ENCODE peak calls at places on chromosomes 7 and 10, in six cellular contexts. One of them, this sample, is unnamed.

GRCh38 chr10:92848037-92848440 is 281 bp upstream of the EXOC6 start:
- DNase-seq in OCI-LY7: no peak
- DNase-seq in HFF-Myc: no peak
- DNase-seq in prostate gland: no peak
- DNase-seq in glutamatergic neuron: no peak
- DNase-seq in HFFc6: no peak
- DNase-seq in this sample: no peak

GRCh38 chr7:122520961-122521555 is 177.9 kb downstream of the RNF133 start:
- DNase-seq in HFF-Myc: no peak
- DNase-seq in OCI-LY7: no peak
- DNase-seq in prostate gland: no peak
- DNase-seq in glutamatergic neuron: no peak
- DNase-seq in HFFc6: no peak
- DNase-seq in this sample: no peak

GRCh38 chr7:25857376-25858067 is 294.5 kb upstream of the NFE2L3 start:
- DNase-seq in HFFc6: no peak
- DNase-seq in HFF-Myc: no peak
- DNase-seq in OCI-LY7: no peak
- DNase-seq in glutamatergic neuron: peak; percentile 24
- DNase-seq in prostate gland: no peak
- DNase-seq in this sample: no peak

GRCh38 chr10:6208781-6209235 is 6.1 kb downstream of the PFKFB3 start:
- DNase-seq in OCI-LY7: peak; percentile 40
- DNase-seq in HFF-Myc: no peak
- DNase-seq in prostate gland: no peak
- DNase-seq in HFFc6: no peak
- DNase-seq in glutamatergic neuron: peak; percentile 32
- DNase-seq in this sample: no peak

GRCh38 chr7:124919841-124920240 is 9.8 kb downstream of the POT1 start:
- DNase-seq in OCI-LY7: no peak
- DNase-seq in HFF-Myc: no peak
- DNase-seq in HFFc6: no peak
- DNase-seq in prostate gland: no peak
- DNase-seq in glutamatergic neuron: no peak
- DNase-seq in this sample: no peak

GRCh38 chr10:31359979-31360378 is 41.0 kb downstream of the ZEB1 start:
- DNase-seq in prostate gland: no peak
- DNase-seq in glutamatergic neuron: no peak
- DNase-seq in HFF-Myc: no peak
- DNase-seq in HFFc6: no peak
- DNase-seq in OCI-LY7: no peak
- DNase-seq in this sample: no peak

GRCh38 chr10:116278832-116279231 is 5.8 kb upstream of the GFRA1 start:
- DNase-seq in OCI-LY7: no peak
- DNase-seq in HFFc6: peak; percentile 55
- DNase-seq in HFF-Myc: no peak
- DNase-seq in glutamatergic neuron: no peak
- DNase-seq in prostate gland: no peak
- DNase-seq in this sample: no peak

GRCh38 chr10:21315321-21316220 is 209.9 kb downstream of the SKIDA1 start:
- DNase-seq in prostate gland: peak; percentile 57
- DNase-seq in HFFc6: peak; percentile 92
- DNase-seq in glutamatergic neuron: peak; percentile 45
- DNase-seq in HFF-Myc: peak; percentile 84
- DNase-seq in OCI-LY7: no peak
- DNase-seq in this sample: no peak

GRCh38 chr7:28091190-28091589 is 89.4 kb downstream of the JAZF1 start:
- DNase-seq in HFFc6: peak; percentile 23
- DNase-seq in HFF-Myc: no peak
- DNase-seq in glutamatergic neuron: no peak
- DNase-seq in prostate gland: no peak
- DNase-seq in OCI-LY7: no peak
- DNase-seq in this sample: no peak

GRCh38 chr10:43888551-43888950 is 239.9 kb upstream of the ZNF32 start:
- DNase-seq in HFF-Myc: no peak
- DNase-seq in glutamatergic neuron: no peak
- DNase-seq in OCI-LY7: no peak
- DNase-seq in HFFc6: peak; percentile 80
- DNase-seq in prostate gland: no peak
- DNase-seq in this sample: no peak

GRCh38 chr7:157688439-157689268 is 351.9 kb downstream of the DNAJB6 start:
- DNase-seq in prostate gland: no peak
- DNase-seq in OCI-LY7: no peak
- DNase-seq in HFF-Myc: no peak
- DNase-seq in HFFc6: no peak
- DNase-seq in glutamatergic neuron: no peak
- DNase-seq in this sample: peak; percentile 63

GRCh38 chr7:150649084-150649385 is 16.9 kb upstream of the GIMAP6 start:
- DNase-seq in HFF-Myc: no peak
- DNase-seq in glutamatergic neuron: no peak
- DNase-seq in HFFc6: no peak
- DNase-seq in prostate gland: no peak
- DNase-seq in OCI-LY7: no peak
- DNase-seq in this sample: no peak

GRCh38 chr10:65570143-65571010 is 1355.5 kb upstream of the LRRTM3 start:
- DNase-seq in HFF-Myc: peak; percentile 44
- DNase-seq in OCI-LY7: no peak
- DNase-seq in glutamatergic neuron: peak; percentile 52
- DNase-seq in HFFc6: peak; percentile 1
- DNase-seq in prostate gland: peak; percentile 7
- DNase-seq in this sample: peak; percentile 71

GRCh38 chr7:131219277-131220041 is 108.2 kb upstream of the MKLN1 start:
- DNase-seq in glutamatergic neuron: no peak
- DNase-seq in OCI-LY7: peak; percentile 61
- DNase-seq in HFFc6: no peak
- DNase-seq in HFF-Myc: no peak
- DNase-seq in prostate gland: no peak
- DNase-seq in this sample: no peak

GRCh38 chr10:28774051-28774995 is 97.0 kb downstream of the BAMBI start:
- DNase-seq in prostate gland: no peak
- DNase-seq in glutamatergic neuron: no peak
- DNase-seq in HFF-Myc: no peak
- DNase-seq in HFFc6: no peak
- DNase-seq in OCI-LY7: no peak
- DNase-seq in this sample: no peak

GRCh38 chr7:8068892-8069686 is 100.5 kb downstream of the GLCCI1 start:
- DNase-seq in HFFc6: no peak
- DNase-seq in HFF-Myc: no peak
- DNase-seq in OCI-LY7: no peak
- DNase-seq in glutamatergic neuron: peak; percentile 17
- DNase-seq in prostate gland: no peak
- DNase-seq in this sample: no peak

GRCh38 chr7:41028591-41028990 is 674.3 kb downstream of the INHBA start:
- DNase-seq in HFF-Myc: no peak
- DNase-seq in prostate gland: no peak
- DNase-seq in HFFc6: peak; percentile 27
- DNase-seq in glutamatergic neuron: no peak
- DNase-seq in OCI-LY7: no peak
- DNase-seq in this sample: no peak

GRCh38 chr7:17142831-17143541 is 155.5 kb upstream of the AHR start:
- DNase-seq in prostate gland: no peak
- DNase-seq in HFF-Myc: no peak
- DNase-seq in HFFc6: peak; percentile 16
- DNase-seq in glutamatergic neuron: no peak
- DNase-seq in OCI-LY7: no peak
- DNase-seq in this sample: no peak

GRCh38 chr7:95454438-95454837 is 19.6 kb upstream of the PON2 start:
- DNase-seq in HFF-Myc: no peak
- DNase-seq in prostate gland: no peak
- DNase-seq in glutamatergic neuron: no peak
- DNase-seq in HFFc6: no peak
- DNase-seq in OCI-LY7: no peak
- DNase-seq in this sample: no peak

GRCh38 chr10:30865141-30865926 is 166.3 kb downstream of the ZNF438 start:
- DNase-seq in HFF-Myc: no peak
- DNase-seq in prostate gland: no peak
- DNase-seq in glutamatergic neuron: no peak
- DNase-seq in HFFc6: no peak
- DNase-seq in OCI-LY7: no peak
- DNase-seq in this sample: no peak

GRCh38 chr10:70053896-70054641 is 1.4 kb downstream of the MACROH2A2 start:
- DNase-seq in glutamatergic neuron: peak; percentile 64
- DNase-seq in prostate gland: no peak
- DNase-seq in HFF-Myc: no peak
- DNase-seq in OCI-LY7: no peak
- DNase-seq in HFFc6: no peak
- DNase-seq in this sample: peak; percentile 79

GRCh38 chr10:83522881-83523386 is 616.4 kb upstream of the GHITM start:
- DNase-seq in prostate gland: no peak
- DNase-seq in glutamatergic neuron: no peak
- DNase-seq in OCI-LY7: no peak
- DNase-seq in HFF-Myc: no peak
- DNase-seq in HFFc6: no peak
- DNase-seq in this sample: no peak

GRCh38 chr7:80134536-80135305 is at the start of gene GNAI1:
- DNase-seq in HFFc6: peak; percentile 80
- DNase-seq in prostate gland: peak; percentile 44
- DNase-seq in OCI-LY7: no peak
- DNase-seq in HFF-Myc: no peak
- DNase-seq in glutamatergic neuron: peak; percentile 88
- DNase-seq in this sample: peak; percentile 88

GRCh38 chr7:71752171-71752935 is 620.4 kb downstream of the GALNT17 start:
- DNase-seq in prostate gland: no peak
- DNase-seq in HFF-Myc: no peak
- DNase-seq in HFFc6: no peak
- DNase-seq in OCI-LY7: no peak
- DNase-seq in glutamatergic neuron: peak; percentile 91
- DNase-seq in this sample: peak; percentile 85

GRCh38 chr10:13971586-13972475 is 358.9 kb downstream of the FRMD4A start:
- DNase-seq in OCI-LY7: no peak
- DNase-seq in glutamatergic neuron: no peak
- DNase-seq in prostate gland: no peak
- DNase-seq in HFFc6: peak; percentile 72
- DNase-seq in HFF-Myc: no peak
- DNase-seq in this sample: no peak

GRCh38 chr10:100347568-100348195 is 649 bp downstream of the SCD start:
- DNase-seq in HFF-Myc: no peak
- DNase-seq in HFFc6: no peak
- DNase-seq in prostate gland: no peak
- DNase-seq in OCI-LY7: peak; percentile 25
- DNase-seq in glutamatergic neuron: peak; percentile 48
- DNase-seq in this sample: no peak

DNA sequence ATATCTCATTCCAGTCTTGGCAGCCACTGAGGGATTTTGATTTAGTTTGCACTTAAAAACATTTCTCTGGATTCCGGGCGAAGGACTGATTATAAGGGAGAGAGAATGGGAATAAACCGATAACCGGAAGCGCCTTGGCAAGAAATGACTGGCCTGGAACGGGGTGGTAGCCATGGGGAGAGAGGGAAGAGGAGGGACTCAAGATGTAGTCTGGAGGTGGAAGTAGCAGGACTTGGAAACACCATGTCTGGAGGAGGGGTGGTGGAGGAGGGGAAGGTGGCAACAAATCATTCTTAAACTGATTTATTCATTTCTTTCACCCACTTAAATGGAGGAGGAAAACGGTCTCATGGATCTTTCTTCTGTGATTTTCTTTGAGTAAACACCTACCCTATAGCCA is 238.1 kb downstream of the REEP3 start:
- DNase-seq in glutamatergic neuron: no peak
- DNase-seq in HFFc6: no peak
- DNase-seq in HFF-Myc: no peak
- DNase-seq in OCI-LY7: no peak
- DNase-seq in prostate gland: no peak
- DNase-seq in this sample: no peak
- TF ChIP-seq CTCF in glutamatergic neuron: no peak
- TF ChIP-seq CTCF in HFFc6: no peak
- TF ChIP-seq CTCF in HFF-Myc: no peak
- TF ChIP-seq CTCF in OCI-LY7: no peak
- TF ChIP-seq CTCF in prostate gland: no peak
- TF ChIP-seq CTCF in this sample: no peak

DNA sequence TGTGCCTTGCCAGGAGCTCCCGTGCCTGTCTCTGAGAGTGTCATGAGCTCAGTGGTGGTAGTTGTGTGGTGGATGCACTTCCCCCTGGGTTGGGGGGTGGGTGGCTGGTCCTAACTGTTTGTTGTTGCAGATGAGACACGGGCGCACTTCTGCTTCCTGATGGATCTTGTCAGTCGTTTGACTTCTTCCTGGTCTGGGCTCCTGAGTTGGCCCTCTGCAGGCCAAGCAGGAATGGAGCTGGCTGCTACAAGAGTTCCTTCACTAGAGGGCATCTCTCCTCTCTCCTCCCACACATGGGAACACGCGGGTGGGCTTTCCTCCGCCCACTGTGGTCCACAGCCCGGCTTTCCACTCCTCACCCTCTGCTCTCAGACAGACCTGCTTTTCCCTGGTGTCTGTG is 82.0 kb downstream of the BMS1 start:
- DNase-seq in prostate gland: no peak
- DNase-seq in HFFc6: peak; percentile 28
- DNase-seq in OCI-LY7: peak; percentile 41
- DNase-seq in HFF-Myc: no peak
- DNase-seq in glutamatergic neuron: no peak
- DNase-seq in this sample: no peak
- TF ChIP-seq CTCF in prostate gland: no peak
- TF ChIP-seq CTCF in HFFc6: peak; percentile 70
- TF ChIP-seq CTCF in OCI-LY7: peak; percentile 60
- TF ChIP-seq CTCF in HFF-Myc: no peak
- TF ChIP-seq CTCF in glutamatergic neuron: peak; percentile 11
- TF ChIP-seq CTCF in this sample: peak; percentile 53

GRCh38 chr7:92949748-92950147 is 113.4 kb upstream of the CDK6 start:
- DNase-seq in OCI-LY7: no peak
- DNase-seq in prostate gland: no peak
- DNase-seq in glutamatergic neuron: no peak
- DNase-seq in HFFc6: no peak
- DNase-seq in HFF-Myc: no peak
- DNase-seq in this sample: no peak

GRCh38 chr7:92939793-92940360 is 103.5 kb upstream of the CDK6 start:
- DNase-seq in glutamatergic neuron: no peak
- DNase-seq in OCI-LY7: no peak
- DNase-seq in prostate gland: no peak
- DNase-seq in HFFc6: no peak
- DNase-seq in HFF-Myc: no peak
- DNase-seq in this sample: no peak

GRCh38 chr7:92945840-92946239 is 109.5 kb upstream of the CDK6 start:
- DNase-seq in OCI-LY7: no peak
- DNase-seq in glutamatergic neuron: no peak
- DNase-seq in HFFc6: no peak
- DNase-seq in HFF-Myc: no peak
- DNase-seq in prostate gland: no peak
- DNase-seq in this sample: no peak

GRCh38 chr7:92944633-92945032 is 108.3 kb upstream of the CDK6 start:
- DNase-seq in glutamatergic neuron: no peak
- DNase-seq in HFFc6: no peak
- DNase-seq in prostate gland: peak; percentile 55
- DNase-seq in OCI-LY7: no peak
- DNase-seq in HFF-Myc: no peak
- DNase-seq in this sample: no peak
- TF ChIP-seq CTCF in glutamatergic neuron: no peak
- TF ChIP-seq CTCF in HFFc6: no peak
- TF ChIP-seq CTCF in prostate gland: no peak
- TF ChIP-seq CTCF in OCI-LY7: no peak
- TF ChIP-seq CTCF in HFF-Myc: no peak
- TF ChIP-seq CTCF in this sample: no peak

DNA sequence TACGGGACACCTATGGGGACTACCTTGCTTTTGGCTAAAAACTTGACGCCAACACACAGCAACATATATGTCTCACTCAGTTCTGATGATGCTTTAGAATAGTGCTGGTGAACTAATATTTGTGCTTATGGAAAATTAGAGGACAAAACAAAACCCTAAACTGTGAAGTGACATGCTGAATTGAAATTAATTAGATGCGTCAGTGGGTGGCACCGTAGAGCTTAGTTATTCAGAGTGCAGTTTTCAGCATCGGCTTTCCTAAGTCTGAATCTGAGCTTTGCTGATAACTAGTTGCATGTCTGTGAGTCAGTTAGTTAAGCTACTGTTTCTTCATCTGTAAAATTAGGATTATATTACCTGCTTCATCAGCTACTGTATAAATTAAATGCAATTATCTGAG is 245.0 kb upstream of the SORCS1 start:
- DNase-seq in glutamatergic neuron: no peak
- DNase-seq in prostate gland: no peak
- DNase-seq in OCI-LY7: peak; percentile 1
- DNase-seq in HFF-Myc: no peak
- DNase-seq in HFFc6: no peak
- DNase-seq in this sample: no peak
- TF ChIP-seq CTCF in glutamatergic neuron: no peak
- TF ChIP-seq CTCF in prostate gland: no peak
- TF ChIP-seq CTCF in OCI-LY7: peak; percentile 56
- TF ChIP-seq CTCF in HFF-Myc: no peak
- TF ChIP-seq CTCF in HFFc6: no peak
- TF ChIP-seq CTCF in this sample: peak; percentile 25

This sample was measured in type B pancreatic cell.